ENCODE peak calls at places on chromosomes 3 and 15, in seven cellular contexts. One of them, this sample, is unnamed.

GRCh38 chr3:73431136-73431933 is 193.4 kb downstream of the PDZRN3 start:
- DNase-seq in activated CD4-positive, alpha-beta T cell treated with anti-CD3 and anti-CD28 coated beads, Interleukin-2, amount 10 ng/mL, durations not matched to agents 7 days and 5 days: no peak
- DNase-seq in activated T-cell treated with anti-CD3 and anti-CD28 coated beads for 48 hours: no peak
- DNase-seq in activated CD8-positive, alpha-beta memory T cell treated with anti-CD3 and anti-CD28 coated beads, Interleukin-2, amount 10 ng/mL, durations not matched to agents 7 days and 5 days: no peak
- DNase-seq in Ammon's horn: no peak
- DNase-seq in Caki2: no peak
- DNase-seq in NCI-H446 treated with DMSO at 0.1 percent for 48 hours: no peak
- DNase-seq in this sample: no peak

GRCh38 chr15:87578776-87579175 is 677.8 kb downstream of the NTRK3 start:
- DNase-seq in activated CD4-positive, alpha-beta T cell treated with anti-CD3 and anti-CD28 coated beads, Interleukin-2, amount 10 ng/mL, durations not matched to agents 7 days and 5 days: no peak
- DNase-seq in activated T-cell treated with anti-CD3 and anti-CD28 coated beads for 48 hours: no peak
- DNase-seq in activated CD8-positive, alpha-beta memory T cell treated with anti-CD3 and anti-CD28 coated beads, Interleukin-2, amount 10 ng/mL, durations not matched to agents 7 days and 5 days: no peak
- DNase-seq in Ammon's horn: peak; percentile 17
- DNase-seq in Caki2: no peak
- DNase-seq in NCI-H446 treated with DMSO at 0.1 percent for 48 hours: no peak
- DNase-seq in this sample: no peak

GRCh38 chr15:70281811-70282307 is 184.1 kb upstream of the TLE3 start:
- DNase-seq in activated CD4-positive, alpha-beta T cell treated with anti-CD3 and anti-CD28 coated beads, Interleukin-2, amount 10 ng/mL, durations not matched to agents 7 days and 5 days: no peak
- DNase-seq in activated T-cell treated with anti-CD3 and anti-CD28 coated beads for 48 hours: no peak
- DNase-seq in activated CD8-positive, alpha-beta memory T cell treated with anti-CD3 and anti-CD28 coated beads, Interleukin-2, amount 10 ng/mL, durations not matched to agents 7 days and 5 days: peak; percentile 52
- DNase-seq in Ammon's horn: no peak
- DNase-seq in Caki2: no peak
- DNase-seq in NCI-H446 treated with DMSO at 0.1 percent for 48 hours: no peak
- DNase-seq in this sample: no peak

GRCh38 chr3:177810162-177810623 is 612.9 kb upstream of the TBL1XR1 start:
- DNase-seq in activated CD4-positive, alpha-beta T cell treated with anti-CD3 and anti-CD28 coated beads, Interleukin-2, amount 10 ng/mL, durations not matched to agents 7 days and 5 days: no peak
- DNase-seq in activated T-cell treated with anti-CD3 and anti-CD28 coated beads for 48 hours: no peak
- DNase-seq in activated CD8-positive, alpha-beta memory T cell treated with anti-CD3 and anti-CD28 coated beads, Interleukin-2, amount 10 ng/mL, durations not matched to agents 7 days and 5 days: no peak
- DNase-seq in Ammon's horn: no peak
- DNase-seq in Caki2: peak; percentile 90
- DNase-seq in NCI-H446 treated with DMSO at 0.1 percent for 48 hours: no peak
- DNase-seq in this sample: peak; percentile 30

GRCh38 chr3:177263615-177264365 is 66.5 kb upstream of the TBL1XR1 start:
- DNase-seq in activated CD4-positive, alpha-beta T cell treated with anti-CD3 and anti-CD28 coated beads, Interleukin-2, amount 10 ng/mL, durations not matched to agents 7 days and 5 days: no peak
- DNase-seq in activated T-cell treated with anti-CD3 and anti-CD28 coated beads for 48 hours: no peak
- DNase-seq in activated CD8-positive, alpha-beta memory T cell treated with anti-CD3 and anti-CD28 coated beads, Interleukin-2, amount 10 ng/mL, durations not matched to agents 7 days and 5 days: no peak
- DNase-seq in Ammon's horn: no peak
- DNase-seq in Caki2: peak; percentile 45
- DNase-seq in NCI-H446 treated with DMSO at 0.1 percent for 48 hours: no peak
- DNase-seq in this sample: no peak

GRCh38 chr15:25787855-25788521 is 75.1 kb downstream of the ATP10A start:
- DNase-seq in activated CD4-positive, alpha-beta T cell treated with anti-CD3 and anti-CD28 coated beads, Interleukin-2, amount 10 ng/mL, durations not matched to agents 7 days and 5 days: no peak
- DNase-seq in activated T-cell treated with anti-CD3 and anti-CD28 coated beads for 48 hours: no peak
- DNase-seq in activated CD8-positive, alpha-beta memory T cell treated with anti-CD3 and anti-CD28 coated beads, Interleukin-2, amount 10 ng/mL, durations not matched to agents 7 days and 5 days: no peak
- DNase-seq in Ammon's horn: no peak
- DNase-seq in Caki2: peak; percentile 23
- DNase-seq in NCI-H446 treated with DMSO at 0.1 percent for 48 hours: no peak
- DNase-seq in this sample: no peak

GRCh38 chr3:158109295-158109803 is 540 bp upstream of the RSRC1 start:
- DNase-seq in activated CD4-positive, alpha-beta T cell treated with anti-CD3 and anti-CD28 coated beads, Interleukin-2, amount 10 ng/mL, durations not matched to agents 7 days and 5 days: no peak
- DNase-seq in activated T-cell treated with anti-CD3 and anti-CD28 coated beads for 48 hours: no peak
- DNase-seq in activated CD8-positive, alpha-beta memory T cell treated with anti-CD3 and anti-CD28 coated beads, Interleukin-2, amount 10 ng/mL, durations not matched to agents 7 days and 5 days: no peak
- DNase-seq in Ammon's horn: no peak
- DNase-seq in Caki2: no peak
- DNase-seq in NCI-H446 treated with DMSO at 0.1 percent for 48 hours: no peak
- DNase-seq in this sample: no peak

GRCh38 chr3:30269751-30270445 is 336.5 kb upstream of the TGFBR2 start:
- DNase-seq in activated CD4-positive, alpha-beta T cell treated with anti-CD3 and anti-CD28 coated beads, Interleukin-2, amount 10 ng/mL, durations not matched to agents 7 days and 5 days: no peak
- DNase-seq in activated T-cell treated with anti-CD3 and anti-CD28 coated beads for 48 hours: no peak
- DNase-seq in activated CD8-positive, alpha-beta memory T cell treated with anti-CD3 and anti-CD28 coated beads, Interleukin-2, amount 10 ng/mL, durations not matched to agents 7 days and 5 days: no peak
- DNase-seq in Ammon's horn: peak; percentile 19
- DNase-seq in Caki2: peak; percentile 16
- DNase-seq in NCI-H446 treated with DMSO at 0.1 percent for 48 hours: no peak
- DNase-seq in this sample: peak; percentile 73

GRCh38 chr3:156816091-156816793 is 9.9 kb upstream of the LEKR1 start:
- DNase-seq in activated CD4-positive, alpha-beta T cell treated with anti-CD3 and anti-CD28 coated beads, Interleukin-2, amount 10 ng/mL, durations not matched to agents 7 days and 5 days: peak; percentile 50
- DNase-seq in activated T-cell treated with anti-CD3 and anti-CD28 coated beads for 48 hours: peak; percentile 25
- DNase-seq in activated CD8-positive, alpha-beta memory T cell treated with anti-CD3 and anti-CD28 coated beads, Interleukin-2, amount 10 ng/mL, durations not matched to agents 7 days and 5 days: peak; percentile 56
- DNase-seq in Ammon's horn: peak; percentile 11
- DNase-seq in Caki2: no peak
- DNase-seq in NCI-H446 treated with DMSO at 0.1 percent for 48 hours: no peak
- DNase-seq in this sample: no peak

GRCh38 chr15:47124430-47125102 is 592.7 kb upstream of the SEMA6D start:
- DNase-seq in activated CD4-positive, alpha-beta T cell treated with anti-CD3 and anti-CD28 coated beads, Interleukin-2, amount 10 ng/mL, durations not matched to agents 7 days and 5 days: no peak
- DNase-seq in activated T-cell treated with anti-CD3 and anti-CD28 coated beads for 48 hours: no peak
- DNase-seq in activated CD8-positive, alpha-beta memory T cell treated with anti-CD3 and anti-CD28 coated beads, Interleukin-2, amount 10 ng/mL, durations not matched to agents 7 days and 5 days: no peak
- DNase-seq in Ammon's horn: no peak
- DNase-seq in Caki2: no peak
- DNase-seq in NCI-H446 treated with DMSO at 0.1 percent for 48 hours: no peak
- DNase-seq in this sample: no peak

GRCh38 chr3:64361962-64362735 is 136.9 kb upstream of the PRICKLE2 start:
- DNase-seq in activated CD4-positive, alpha-beta T cell treated with anti-CD3 and anti-CD28 coated beads, Interleukin-2, amount 10 ng/mL, durations not matched to agents 7 days and 5 days: no peak
- DNase-seq in activated T-cell treated with anti-CD3 and anti-CD28 coated beads for 48 hours: no peak
- DNase-seq in activated CD8-positive, alpha-beta memory T cell treated with anti-CD3 and anti-CD28 coated beads, Interleukin-2, amount 10 ng/mL, durations not matched to agents 7 days and 5 days: no peak
- DNase-seq in Ammon's horn: no peak
- DNase-seq in Caki2: no peak
- DNase-seq in NCI-H446 treated with DMSO at 0.1 percent for 48 hours: no peak
- DNase-seq in this sample: no peak

GRCh38 chr15:83285284-83285978 is 967 bp upstream of the BNC1 start:
- DNase-seq in activated CD4-positive, alpha-beta T cell treated with anti-CD3 and anti-CD28 coated beads, Interleukin-2, amount 10 ng/mL, durations not matched to agents 7 days and 5 days: no peak
- DNase-seq in activated T-cell treated with anti-CD3 and anti-CD28 coated beads for 48 hours: no peak
- DNase-seq in activated CD8-positive, alpha-beta memory T cell treated with anti-CD3 and anti-CD28 coated beads, Interleukin-2, amount 10 ng/mL, durations not matched to agents 7 days and 5 days: no peak
- DNase-seq in Ammon's horn: no peak
- DNase-seq in Caki2: no peak
- DNase-seq in NCI-H446 treated with DMSO at 0.1 percent for 48 hours: no peak
- DNase-seq in this sample: no peak

GRCh38 chr3:59364471-59364870 is 314.6 kb upstream of the CFAP20DC start:
- DNase-seq in activated CD4-positive, alpha-beta T cell treated with anti-CD3 and anti-CD28 coated beads, Interleukin-2, amount 10 ng/mL, durations not matched to agents 7 days and 5 days: no peak
- DNase-seq in activated T-cell treated with anti-CD3 and anti-CD28 coated beads for 48 hours: no peak
- DNase-seq in activated CD8-positive, alpha-beta memory T cell treated with anti-CD3 and anti-CD28 coated beads, Interleukin-2, amount 10 ng/mL, durations not matched to agents 7 days and 5 days: no peak
- DNase-seq in Ammon's horn: no peak
- DNase-seq in Caki2: no peak
- DNase-seq in NCI-H446 treated with DMSO at 0.1 percent for 48 hours: no peak
- DNase-seq in this sample: no peak

GRCh38 chr3:55416381-55416821 is 70.7 kb downstream of the WNT5A start:
- DNase-seq in activated CD4-positive, alpha-beta T cell treated with anti-CD3 and anti-CD28 coated beads, Interleukin-2, amount 10 ng/mL, durations not matched to agents 7 days and 5 days: no peak
- DNase-seq in activated T-cell treated with anti-CD3 and anti-CD28 coated beads for 48 hours: no peak
- DNase-seq in activated CD8-positive, alpha-beta memory T cell treated with anti-CD3 and anti-CD28 coated beads, Interleukin-2, amount 10 ng/mL, durations not matched to agents 7 days and 5 days: no peak
- DNase-seq in Ammon's horn: no peak
- DNase-seq in Caki2: peak; percentile 81
- DNase-seq in NCI-H446 treated with DMSO at 0.1 percent for 48 hours: peak; percentile 1
- DNase-seq in this sample: no peak

GRCh38 chr15:39594764-39595620 is 14.1 kb downstream of the THBS1 start:
- DNase-seq in activated CD4-positive, alpha-beta T cell treated with anti-CD3 and anti-CD28 coated beads, Interleukin-2, amount 10 ng/mL, durations not matched to agents 7 days and 5 days: no peak
- DNase-seq in activated T-cell treated with anti-CD3 and anti-CD28 coated beads for 48 hours: no peak
- DNase-seq in activated CD8-positive, alpha-beta memory T cell treated with anti-CD3 and anti-CD28 coated beads, Interleukin-2, amount 10 ng/mL, durations not matched to agents 7 days and 5 days: no peak
- DNase-seq in Ammon's horn: no peak
- DNase-seq in Caki2: no peak
- DNase-seq in NCI-H446 treated with DMSO at 0.1 percent for 48 hours: no peak
- DNase-seq in this sample: no peak

GRCh38 chr15:62752687-62753517 is 289.6 kb upstream of the TPM1 start:
- DNase-seq in activated CD4-positive, alpha-beta T cell treated with anti-CD3 and anti-CD28 coated beads, Interleukin-2, amount 10 ng/mL, durations not matched to agents 7 days and 5 days: no peak
- DNase-seq in activated T-cell treated with anti-CD3 and anti-CD28 coated beads for 48 hours: no peak
- DNase-seq in activated CD8-positive, alpha-beta memory T cell treated with anti-CD3 and anti-CD28 coated beads, Interleukin-2, amount 10 ng/mL, durations not matched to agents 7 days and 5 days: no peak
- DNase-seq in Ammon's horn: no peak
- DNase-seq in Caki2: peak; percentile 80
- DNase-seq in NCI-H446 treated with DMSO at 0.1 percent for 48 hours: no peak
- DNase-seq in this sample: no peak

GRCh38 chr15:68447209-68447608 is 15.2 kb upstream of the ITGA11 start:
- DNase-seq in activated CD4-positive, alpha-beta T cell treated with anti-CD3 and anti-CD28 coated beads, Interleukin-2, amount 10 ng/mL, durations not matched to agents 7 days and 5 days: no peak
- DNase-seq in activated T-cell treated with anti-CD3 and anti-CD28 coated beads for 48 hours: no peak
- DNase-seq in activated CD8-positive, alpha-beta memory T cell treated with anti-CD3 and anti-CD28 coated beads, Interleukin-2, amount 10 ng/mL, durations not matched to agents 7 days and 5 days: peak; percentile 11
- DNase-seq in Ammon's horn: no peak
- DNase-seq in Caki2: no peak
- DNase-seq in NCI-H446 treated with DMSO at 0.1 percent for 48 hours: no peak
- DNase-seq in this sample: no peak

GRCh38 chr3:71185733-71186455 is 397.6 kb downstream of the FOXP1 start:
- DNase-seq in activated CD4-positive, alpha-beta T cell treated with anti-CD3 and anti-CD28 coated beads, Interleukin-2, amount 10 ng/mL, durations not matched to agents 7 days and 5 days: no peak
- DNase-seq in activated T-cell treated with anti-CD3 and anti-CD28 coated beads for 48 hours: no peak
- DNase-seq in activated CD8-positive, alpha-beta memory T cell treated with anti-CD3 and anti-CD28 coated beads, Interleukin-2, amount 10 ng/mL, durations not matched to agents 7 days and 5 days: no peak
- DNase-seq in Ammon's horn: no peak
- DNase-seq in Caki2: peak; percentile 33
- DNase-seq in NCI-H446 treated with DMSO at 0.1 percent for 48 hours: no peak
- DNase-seq in this sample: peak; percentile 25

GRCh38 chr3:72273615-72274014 is 488.7 kb upstream of the PROK2 start:
- DNase-seq in activated CD4-positive, alpha-beta T cell treated with anti-CD3 and anti-CD28 coated beads, Interleukin-2, amount 10 ng/mL, durations not matched to agents 7 days and 5 days: no peak
- DNase-seq in activated T-cell treated with anti-CD3 and anti-CD28 coated beads for 48 hours: no peak
- DNase-seq in activated CD8-positive, alpha-beta memory T cell treated with anti-CD3 and anti-CD28 coated beads, Interleukin-2, amount 10 ng/mL, durations not matched to agents 7 days and 5 days: no peak
- DNase-seq in Ammon's horn: no peak
- DNase-seq in Caki2: no peak
- DNase-seq in NCI-H446 treated with DMSO at 0.1 percent for 48 hours: no peak
- DNase-seq in this sample: no peak

GRCh38 chr3:153078826-153079225 is 83.2 kb upstream of the RAP2B start:
- DNase-seq in activated CD4-positive, alpha-beta T cell treated with anti-CD3 and anti-CD28 coated beads, Interleukin-2, amount 10 ng/mL, durations not matched to agents 7 days and 5 days: no peak
- DNase-seq in activated T-cell treated with anti-CD3 and anti-CD28 coated beads for 48 hours: no peak
- DNase-seq in activated CD8-positive, alpha-beta memory T cell treated with anti-CD3 and anti-CD28 coated beads, Interleukin-2, amount 10 ng/mL, durations not matched to agents 7 days and 5 days: no peak
- DNase-seq in Ammon's horn: no peak
- DNase-seq in Caki2: no peak
- DNase-seq in NCI-H446 treated with DMSO at 0.1 percent for 48 hours: no peak
- DNase-seq in this sample: no peak

GRCh38 chr3:33883538-33884203 is 85.2 kb downstream of the PDCD6IP start:
- DNase-seq in activated CD4-positive, alpha-beta T cell treated with anti-CD3 and anti-CD28 coated beads, Interleukin-2, amount 10 ng/mL, durations not matched to agents 7 days and 5 days: peak; percentile 57
- DNase-seq in activated T-cell treated with anti-CD3 and anti-CD28 coated beads for 48 hours: no peak
- DNase-seq in activated CD8-positive, alpha-beta memory T cell treated with anti-CD3 and anti-CD28 coated beads, Interleukin-2, amount 10 ng/mL, durations not matched to agents 7 days and 5 days: no peak
- DNase-seq in Ammon's horn: peak; percentile 36
- DNase-seq in Caki2: peak; percentile 19
- DNase-seq in NCI-H446 treated with DMSO at 0.1 percent for 48 hours: peak; percentile 5
- DNase-seq in this sample: peak; percentile 66

GRCh38 chr3:122281891-122282290 is 43.2 kb upstream of the CSTA start:
- DNase-seq in activated CD4-positive, alpha-beta T cell treated with anti-CD3 and anti-CD28 coated beads, Interleukin-2, amount 10 ng/mL, durations not matched to agents 7 days and 5 days: no peak
- DNase-seq in activated T-cell treated with anti-CD3 and anti-CD28 coated beads for 48 hours: no peak
- DNase-seq in activated CD8-positive, alpha-beta memory T cell treated with anti-CD3 and anti-CD28 coated beads, Interleukin-2, amount 10 ng/mL, durations not matched to agents 7 days and 5 days: no peak
- DNase-seq in Ammon's horn: no peak
- DNase-seq in Caki2: no peak
- DNase-seq in NCI-H446 treated with DMSO at 0.1 percent for 48 hours: no peak
- DNase-seq in this sample: no peak

GRCh38 chr15:38895326-38896282 is 331.0 kb upstream of the RASGRP1 start:
- DNase-seq in activated CD4-positive, alpha-beta T cell treated with anti-CD3 and anti-CD28 coated beads, Interleukin-2, amount 10 ng/mL, durations not matched to agents 7 days and 5 days: no peak
- DNase-seq in activated T-cell treated with anti-CD3 and anti-CD28 coated beads for 48 hours: no peak
- DNase-seq in activated CD8-positive, alpha-beta memory T cell treated with anti-CD3 and anti-CD28 coated beads, Interleukin-2, amount 10 ng/mL, durations not matched to agents 7 days and 5 days: no peak
- DNase-seq in Ammon's horn: no peak
- DNase-seq in Caki2: peak; percentile 54
- DNase-seq in NCI-H446 treated with DMSO at 0.1 percent for 48 hours: no peak
- DNase-seq in this sample: no peak

GRCh38 chr15:87961851-87962816 is 294.4 kb downstream of the NTRK3 start:
- DNase-seq in activated CD4-positive, alpha-beta T cell treated with anti-CD3 and anti-CD28 coated beads, Interleukin-2, amount 10 ng/mL, durations not matched to agents 7 days and 5 days: no peak
- DNase-seq in activated T-cell treated with anti-CD3 and anti-CD28 coated beads for 48 hours: no peak
- DNase-seq in activated CD8-positive, alpha-beta memory T cell treated with anti-CD3 and anti-CD28 coated beads, Interleukin-2, amount 10 ng/mL, durations not matched to agents 7 days and 5 days: no peak
- DNase-seq in Ammon's horn: no peak
- DNase-seq in Caki2: no peak
- DNase-seq in NCI-H446 treated with DMSO at 0.1 percent for 48 hours: no peak
- DNase-seq in this sample: peak; percentile 53

GRCh38 chr3:127486337-127486944 is 104.1 kb downstream of the TPRA1 start:
- DNase-seq in activated CD4-positive, alpha-beta T cell treated with anti-CD3 and anti-CD28 coated beads, Interleukin-2, amount 10 ng/mL, durations not matched to agents 7 days and 5 days: no peak
- DNase-seq in activated T-cell treated with anti-CD3 and anti-CD28 coated beads for 48 hours: no peak
- DNase-seq in activated CD8-positive, alpha-beta memory T cell treated with anti-CD3 and anti-CD28 coated beads, Interleukin-2, amount 10 ng/mL, durations not matched to agents 7 days and 5 days: peak; percentile 28
- DNase-seq in Ammon's horn: no peak
- DNase-seq in Caki2: no peak
- DNase-seq in NCI-H446 treated with DMSO at 0.1 percent for 48 hours: no peak
- DNase-seq in this sample: no peak

GRCh38 chr15:36653851-36654250 is 74.4 kb downstream of the CDIN1 start:
- DNase-seq in activated CD4-positive, alpha-beta T cell treated with anti-CD3 and anti-CD28 coated beads, Interleukin-2, amount 10 ng/mL, durations not matched to agents 7 days and 5 days: no peak
- DNase-seq in activated T-cell treated with anti-CD3 and anti-CD28 coated beads for 48 hours: no peak
- DNase-seq in activated CD8-positive, alpha-beta memory T cell treated with anti-CD3 and anti-CD28 coated beads, Interleukin-2, amount 10 ng/mL, durations not matched to agents 7 days and 5 days: no peak
- DNase-seq in Ammon's horn: no peak
- DNase-seq in Caki2: no peak
- DNase-seq in NCI-H446 treated with DMSO at 0.1 percent for 48 hours: no peak
- DNase-seq in this sample: no peak

GRCh38 chr3:71493372-71493771 is 90.2 kb downstream of the FOXP1 start:
- DNase-seq in activated CD4-positive, alpha-beta T cell treated with anti-CD3 and anti-CD28 coated beads, Interleukin-2, amount 10 ng/mL, durations not matched to agents 7 days and 5 days: peak; percentile 52
- DNase-seq in activated T-cell treated with anti-CD3 and anti-CD28 coated beads for 48 hours: no peak
- DNase-seq in activated CD8-positive, alpha-beta memory T cell treated with anti-CD3 and anti-CD28 coated beads, Interleukin-2, amount 10 ng/mL, durations not matched to agents 7 days and 5 days: no peak
- DNase-seq in Ammon's horn: no peak
- DNase-seq in Caki2: no peak
- DNase-seq in NCI-H446 treated with DMSO at 0.1 percent for 48 hours: no peak
- DNase-seq in this sample: no peak

GRCh38 chr3:159645874-159646273 is 342.8 kb upstream of the IL12A start:
- DNase-seq in activated CD4-positive, alpha-beta T cell treated with anti-CD3 and anti-CD28 coated beads, Interleukin-2, amount 10 ng/mL, durations not matched to agents 7 days and 5 days: no peak
- DNase-seq in activated T-cell treated with anti-CD3 and anti-CD28 coated beads for 48 hours: no peak
- DNase-seq in activated CD8-positive, alpha-beta memory T cell treated with anti-CD3 and anti-CD28 coated beads, Interleukin-2, amount 10 ng/mL, durations not matched to agents 7 days and 5 days: no peak
- DNase-seq in Ammon's horn: no peak
- DNase-seq in Caki2: no peak
- DNase-seq in NCI-H446 treated with DMSO at 0.1 percent for 48 hours: no peak
- DNase-seq in this sample: no peak

GRCh38 chr3:113532698-113533533 is 561 bp downstream of the SIDT1 start:
- DNase-seq in activated CD4-positive, alpha-beta T cell treated with anti-CD3 and anti-CD28 coated beads, Interleukin-2, amount 10 ng/mL, durations not matched to agents 7 days and 5 days: peak; percentile 52
- DNase-seq in activated T-cell treated with anti-CD3 and anti-CD28 coated beads for 48 hours: peak; percentile 34
- DNase-seq in activated CD8-positive, alpha-beta memory T cell treated with anti-CD3 and anti-CD28 coated beads, Interleukin-2, amount 10 ng/mL, durations not matched to agents 7 days and 5 days: peak; percentile 68
- DNase-seq in Ammon's horn: peak; percentile 32
- DNase-seq in Caki2: no peak
- DNase-seq in NCI-H446 treated with DMSO at 0.1 percent for 48 hours: no peak
- DNase-seq in this sample: peak; percentile 56

GRCh38 chr3:15989419-15989818 is 185.1 kb upstream of the GALNT15 start:
- DNase-seq in activated CD4-positive, alpha-beta T cell treated with anti-CD3 and anti-CD28 coated beads, Interleukin-2, amount 10 ng/mL, durations not matched to agents 7 days and 5 days: no peak
- DNase-seq in activated T-cell treated with anti-CD3 and anti-CD28 coated beads for 48 hours: no peak
- DNase-seq in activated CD8-positive, alpha-beta memory T cell treated with anti-CD3 and anti-CD28 coated beads, Interleukin-2, amount 10 ng/mL, durations not matched to agents 7 days and 5 days: no peak
- DNase-seq in Ammon's horn: no peak
- DNase-seq in Caki2: no peak
- DNase-seq in NCI-H446 treated with DMSO at 0.1 percent for 48 hours: no peak
- DNase-seq in this sample: peak; percentile 12

GRCh38 chr15:57914350-57915055 is 151.0 kb downstream of the ALDH1A2 start:
- DNase-seq in activated CD4-positive, alpha-beta T cell treated with anti-CD3 and anti-CD28 coated beads, Interleukin-2, amount 10 ng/mL, durations not matched to agents 7 days and 5 days: no peak
- DNase-seq in activated T-cell treated with anti-CD3 and anti-CD28 coated beads for 48 hours: no peak
- DNase-seq in activated CD8-positive, alpha-beta memory T cell treated with anti-CD3 and anti-CD28 coated beads, Interleukin-2, amount 10 ng/mL, durations not matched to agents 7 days and 5 days: no peak
- DNase-seq in Ammon's horn: no peak
- DNase-seq in Caki2: no peak
- DNase-seq in NCI-H446 treated with DMSO at 0.1 percent for 48 hours: no peak
- DNase-seq in this sample: no peak

GRCh38 chr3:4656059-4656458 is 162.9 kb downstream of the ITPR1 start:
- DNase-seq in activated CD4-positive, alpha-beta T cell treated with anti-CD3 and anti-CD28 coated beads, Interleukin-2, amount 10 ng/mL, durations not matched to agents 7 days and 5 days: no peak
- DNase-seq in activated T-cell treated with anti-CD3 and anti-CD28 coated beads for 48 hours: no peak
- DNase-seq in activated CD8-positive, alpha-beta memory T cell treated with anti-CD3 and anti-CD28 coated beads, Interleukin-2, amount 10 ng/mL, durations not matched to agents 7 days and 5 days: no peak
- DNase-seq in Ammon's horn: peak; percentile 86
- DNase-seq in Caki2: peak; percentile 35
- DNase-seq in NCI-H446 treated with DMSO at 0.1 percent for 48 hours: no peak
- DNase-seq in this sample: peak; percentile 28

GRCh38 chr3:13470894-13471574 is 9.1 kb upstream of the HDAC11 start:
- DNase-seq in activated CD4-positive, alpha-beta T cell treated with anti-CD3 and anti-CD28 coated beads, Interleukin-2, amount 10 ng/mL, durations not matched to agents 7 days and 5 days: no peak
- DNase-seq in activated T-cell treated with anti-CD3 and anti-CD28 coated beads for 48 hours: no peak
- DNase-seq in activated CD8-positive, alpha-beta memory T cell treated with anti-CD3 and anti-CD28 coated beads, Interleukin-2, amount 10 ng/mL, durations not matched to agents 7 days and 5 days: no peak
- DNase-seq in Ammon's horn: no peak
- DNase-seq in Caki2: peak; percentile 24
- DNase-seq in NCI-H446 treated with DMSO at 0.1 percent for 48 hours: no peak
- DNase-seq in this sample: no peak

GRCh38 chr15:82129144-82129692 is 83.4 kb upstream of the MEX3B start:
- DNase-seq in activated CD4-positive, alpha-beta T cell treated with anti-CD3 and anti-CD28 coated beads, Interleukin-2, amount 10 ng/mL, durations not matched to agents 7 days and 5 days: no peak
- DNase-seq in activated T-cell treated with anti-CD3 and anti-CD28 coated beads for 48 hours: no peak
- DNase-seq in activated CD8-positive, alpha-beta memory T cell treated with anti-CD3 and anti-CD28 coated beads, Interleukin-2, amount 10 ng/mL, durations not matched to agents 7 days and 5 days: no peak
- DNase-seq in Ammon's horn: no peak
- DNase-seq in Caki2: no peak
- DNase-seq in NCI-H446 treated with DMSO at 0.1 percent for 48 hours: no peak
- DNase-seq in this sample: no peak

GRCh38 chr15:92884459-92884812 is 15.7 kb upstream of the CHD2 start:
- DNase-seq in activated CD4-positive, alpha-beta T cell treated with anti-CD3 and anti-CD28 coated beads, Interleukin-2, amount 10 ng/mL, durations not matched to agents 7 days and 5 days: no peak
- DNase-seq in activated T-cell treated with anti-CD3 and anti-CD28 coated beads for 48 hours: no peak
- DNase-seq in activated CD8-positive, alpha-beta memory T cell treated with anti-CD3 and anti-CD28 coated beads, Interleukin-2, amount 10 ng/mL, durations not matched to agents 7 days and 5 days: no peak
- DNase-seq in Ammon's horn: no peak
- DNase-seq in Caki2: peak; percentile 41
- DNase-seq in NCI-H446 treated with DMSO at 0.1 percent for 48 hours: no peak
- DNase-seq in this sample: no peak

GRCh38 chr3:124741027-124741426 is 10.8 kb downstream of the UMPS start:
- DNase-seq in activated CD4-positive, alpha-beta T cell treated with anti-CD3 and anti-CD28 coated beads, Interleukin-2, amount 10 ng/mL, durations not matched to agents 7 days and 5 days: no peak
- DNase-seq in activated T-cell treated with anti-CD3 and anti-CD28 coated beads for 48 hours: no peak
- DNase-seq in activated CD8-positive, alpha-beta memory T cell treated with anti-CD3 and anti-CD28 coated beads, Interleukin-2, amount 10 ng/mL, durations not matched to agents 7 days and 5 days: no peak
- DNase-seq in Ammon's horn: no peak
- DNase-seq in Caki2: no peak
- DNase-seq in NCI-H446 treated with DMSO at 0.1 percent for 48 hours: no peak
- DNase-seq in this sample: no peak

GRCh38 chr3:115146418-115147328 is at the start of gene ZBTB20:
- DNase-seq in activated CD4-positive, alpha-beta T cell treated with anti-CD3 and anti-CD28 coated beads, Interleukin-2, amount 10 ng/mL, durations not matched to agents 7 days and 5 days: peak; percentile 75
- DNase-seq in activated T-cell treated with anti-CD3 and anti-CD28 coated beads for 48 hours: peak; percentile 61
- DNase-seq in activated CD8-positive, alpha-beta memory T cell treated with anti-CD3 and anti-CD28 coated beads, Interleukin-2, amount 10 ng/mL, durations not matched to agents 7 days and 5 days: peak; percentile 84
- DNase-seq in Ammon's horn: no peak
- DNase-seq in Caki2: peak; percentile 99
- DNase-seq in NCI-H446 treated with DMSO at 0.1 percent for 48 hours: peak; percentile 64
- DNase-seq in this sample: peak; percentile 62